ENCODE peak calls at places on chromosome 2, in five cellular contexts. One of them, this sample, is unnamed.

GRCh38 chr2:216339456-216340279 is 32.6 kb downstream of the MARCHF4 start:
- DNase-seq in MM.1S: no peak
- DNase-seq in GM12865: no peak
- DNase-seq in heart left ventricle: peak
- DNase-seq in cardiac fibroblast: peak
- DNase-seq in this sample: peak

GRCh38 chr2:165274698-165275097 is 35.5 kb downstream of the SCN2A start:
- DNase-seq in MM.1S: peak
- DNase-seq in GM12865: peak
- DNase-seq in heart left ventricle: peak
- DNase-seq in cardiac fibroblast: peak
- DNase-seq in this sample: peak

GRCh38 chr2:212337036-212337435 is 201.6 kb downstream of the ERBB4 start:
- DNase-seq in MM.1S: no peak
- DNase-seq in GM12865: no peak
- DNase-seq in heart left ventricle: no peak
- DNase-seq in cardiac fibroblast: no peak
- DNase-seq in this sample: no peak

GRCh38 chr2:12636837-12637581 is 79.7 kb upstream of the TRIB2 start:
- DNase-seq in MM.1S: no peak
- DNase-seq in GM12865: no peak
- DNase-seq in heart left ventricle: no peak
- DNase-seq in cardiac fibroblast: peak
- DNase-seq in this sample: peak

GRCh38 chr2:149166958-149167810 is 128.7 kb downstream of the LYPD6B start:
- DNase-seq in MM.1S: peak
- DNase-seq in GM12865: peak
- DNase-seq in heart left ventricle: no peak
- DNase-seq in cardiac fibroblast: no peak
- DNase-seq in this sample: no peak

GRCh38 chr2:20524412-20525040 is 77.7 kb downstream of the RHOB start:
- DNase-seq in MM.1S: no peak
- DNase-seq in GM12865: peak
- DNase-seq in heart left ventricle: peak
- DNase-seq in cardiac fibroblast: peak
- DNase-seq in this sample: no peak

GRCh38 chr2:203808041-203808750 is 59.4 kb upstream of the CTLA4 start:
- DNase-seq in MM.1S: no peak
- DNase-seq in GM12865: no peak
- DNase-seq in heart left ventricle: no peak
- DNase-seq in cardiac fibroblast: peak
- DNase-seq in this sample: peak

GRCh38 chr2:31729442-31730092 is 148.8 kb upstream of the SRD5A2 start:
- DNase-seq in MM.1S: peak
- DNase-seq in GM12865: peak
- DNase-seq in heart left ventricle: no peak
- DNase-seq in cardiac fibroblast: peak
- DNase-seq in this sample: no peak

GRCh38 chr2:196431957-196432356 is 207.6 kb upstream of the CCDC150 start:
- DNase-seq in MM.1S: peak
- DNase-seq in GM12865: no peak
- DNase-seq in heart left ventricle: no peak
- DNase-seq in cardiac fibroblast: no peak
- DNase-seq in this sample: peak

GRCh38 chr2:2050321-2050905 is 280.7 kb downstream of the MYT1L start:
- DNase-seq in MM.1S: no peak
- DNase-seq in GM12865: no peak
- DNase-seq in heart left ventricle: no peak
- DNase-seq in cardiac fibroblast: no peak
- DNase-seq in this sample: no peak

GRCh38 chr2:124804014-124804940 is 779.2 kb downstream of the CNTNAP5 start:
- DNase-seq in MM.1S: peak
- DNase-seq in GM12865: peak
- DNase-seq in heart left ventricle: no peak
- DNase-seq in cardiac fibroblast: peak
- DNase-seq in this sample: no peak
- TF ChIP-seq CTCF in MM.1S: peak
- TF ChIP-seq CTCF in GM12865: peak
- TF ChIP-seq CTCF in heart left ventricle: peak
- TF ChIP-seq CTCF in cardiac fibroblast: peak
- TF ChIP-seq CTCF in this sample: peak

DNA sequence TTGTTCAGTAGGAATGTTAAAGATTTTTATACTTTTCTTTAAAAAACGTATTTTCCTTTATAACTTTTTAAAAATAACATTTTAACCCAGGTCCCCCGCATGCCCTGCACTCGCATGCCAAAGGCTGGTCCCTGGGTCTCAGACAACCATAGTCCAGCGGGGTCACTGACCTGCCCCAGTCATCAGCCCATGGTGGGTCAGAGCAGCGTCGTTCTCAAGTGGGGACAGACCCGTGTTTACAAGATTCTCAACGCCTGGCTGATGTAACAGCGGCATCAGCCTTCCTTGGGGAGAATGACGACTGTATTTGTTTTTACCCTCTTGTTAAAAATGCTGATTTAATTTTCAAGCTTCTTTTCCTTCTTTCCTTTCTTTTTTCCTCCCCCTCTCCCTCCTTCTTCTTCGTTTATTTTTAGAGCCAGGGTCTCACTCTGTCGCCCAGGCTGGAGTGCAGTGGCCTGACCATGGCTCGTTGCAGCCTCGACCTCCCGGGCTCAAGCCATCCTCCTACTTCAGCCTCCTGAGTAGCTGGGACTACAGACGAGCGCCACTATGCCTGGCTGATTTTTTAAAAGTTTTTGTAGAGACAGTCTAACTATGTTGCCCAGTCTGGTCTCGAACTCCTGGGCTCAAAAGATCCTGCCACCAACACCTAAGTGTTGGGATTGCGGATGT is 1.0 kb upstream of the EFHD1 start:
- DNase-seq in MM.1S: no peak
- DNase-seq in GM12865: no peak
- DNase-seq in heart left ventricle: peak
- DNase-seq in cardiac fibroblast: no peak
- DNase-seq in this sample: no peak
- H3K4me3 ChIP-seq in MM.1S: peak
- H3K4me3 ChIP-seq in GM12865: no peak
- H3K4me3 ChIP-seq in heart left ventricle: peak
- H3K4me3 ChIP-seq in cardiac fibroblast: peak
- H3K4me3 ChIP-seq in this sample: peak

DNA sequence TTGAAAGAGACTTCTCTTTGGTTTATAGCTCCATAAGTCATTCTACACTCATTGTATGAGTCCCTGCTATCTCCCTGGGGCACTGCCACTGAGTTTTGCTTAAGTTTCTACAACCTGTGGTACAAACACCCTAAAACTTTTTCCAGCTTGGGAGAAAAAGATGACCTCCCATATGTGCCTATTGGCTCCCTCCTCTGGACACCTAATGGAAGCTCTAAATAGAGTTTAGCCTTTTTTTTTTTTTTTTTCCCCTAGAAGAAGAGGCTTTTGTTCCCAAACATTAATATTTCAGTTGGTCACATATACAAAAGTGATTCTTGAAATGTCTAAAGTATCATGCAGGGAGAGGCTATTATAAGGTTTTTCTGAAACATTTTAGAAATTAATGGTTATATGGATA is 547.2 kb upstream of the TMEFF2 start:
- DNase-seq in MM.1S: no peak
- DNase-seq in GM12865: no peak
- DNase-seq in heart left ventricle: no peak
- DNase-seq in cardiac fibroblast: peak
- DNase-seq in this sample: no peak
- TF ChIP-seq CTCF in MM.1S: peak
- TF ChIP-seq CTCF in GM12865: no peak
- TF ChIP-seq CTCF in heart left ventricle: no peak
- TF ChIP-seq CTCF in cardiac fibroblast: peak
- TF ChIP-seq CTCF in this sample: peak

DNA sequence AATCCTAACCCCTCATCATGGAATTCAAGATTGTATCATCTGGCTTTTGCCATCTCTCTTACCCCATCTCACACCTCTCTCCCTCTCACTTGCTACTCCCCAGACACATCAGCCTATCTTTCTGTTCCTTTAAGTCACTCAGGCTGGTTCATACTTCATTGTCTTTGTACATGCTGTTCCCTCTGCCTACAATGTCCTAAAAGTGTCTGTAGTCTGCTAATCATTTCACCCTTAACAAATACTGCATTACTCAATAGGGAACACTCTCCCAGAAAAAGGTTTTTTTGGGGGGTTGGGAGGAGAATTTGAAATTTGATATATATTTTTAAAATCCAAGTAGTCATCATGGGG is 146.2 kb upstream of the KLF7 start:
- DNase-seq in MM.1S: no peak
- DNase-seq in GM12865: no peak
- DNase-seq in heart left ventricle: no peak
- DNase-seq in cardiac fibroblast: no peak
- DNase-seq in this sample: no peak
- H3K4me3 ChIP-seq in MM.1S: no peak
- H3K4me3 ChIP-seq in GM12865: no peak
- H3K4me3 ChIP-seq in heart left ventricle: no peak
- H3K4me3 ChIP-seq in cardiac fibroblast: no peak
- H3K4me3 ChIP-seq in this sample: no peak

GRCh38 chr2:73233154-73233931 is at the start of gene PRADC1:
- DNase-seq in MM.1S: peak
- DNase-seq in GM12865: peak
- DNase-seq in heart left ventricle: peak
- DNase-seq in cardiac fibroblast: peak
- DNase-seq in this sample: peak
- TF ChIP-seq CTCF in MM.1S: no peak
- TF ChIP-seq CTCF in GM12865: no peak
- TF ChIP-seq CTCF in heart left ventricle: no peak
- TF ChIP-seq CTCF in cardiac fibroblast: no peak
- TF ChIP-seq CTCF in this sample: no peak

DNA sequence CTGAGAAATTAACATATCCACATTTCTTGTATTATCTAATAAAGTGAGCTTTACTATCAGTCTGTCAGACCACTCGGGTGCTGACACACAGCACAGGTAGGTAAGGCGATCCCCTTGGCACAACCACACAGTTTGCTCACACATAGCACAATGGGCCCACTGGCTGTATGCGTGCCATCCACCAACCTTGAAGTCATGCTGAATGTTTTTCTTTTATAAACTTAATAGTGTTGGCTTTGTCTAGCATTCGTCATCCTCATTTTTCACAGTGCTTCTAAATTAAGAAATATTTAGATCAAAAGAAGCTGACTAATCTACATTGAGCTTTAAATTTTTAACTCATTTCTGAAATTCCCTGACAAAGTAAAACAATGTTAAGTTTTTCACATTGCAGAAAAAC is 50.0 kb upstream of the PAPOLG start:
- DNase-seq in MM.1S: no peak
- DNase-seq in GM12865: no peak
- DNase-seq in heart left ventricle: no peak
- DNase-seq in cardiac fibroblast: no peak
- DNase-seq in this sample: peak
- H3K4me3 ChIP-seq in MM.1S: no peak
- H3K4me3 ChIP-seq in GM12865: no peak
- H3K4me3 ChIP-seq in heart left ventricle: no peak
- H3K4me3 ChIP-seq in cardiac fibroblast: no peak
- H3K4me3 ChIP-seq in this sample: no peak